ENCODE peak calls at places on chromosomes 11 and 22, in four cellular contexts. M, K, H and F are unnamed samples.

GRCh38 chr22:38397189-38398097 is 57.6 kb downstream of the KCNJ4 start:
- DNase-seq in M (peak), K (no peak), H (peak), F (peak)

GRCh38 chr22:46931414-46931813 is 169.0 kb downstream of the TBC1D22A start:
- DNase-seq in M (no peak), K (no peak), H (no peak), F (peak)

GRCh38 chr22:40757071-40757470 is 62.1 kb downstream of the SLC25A17 start:
- DNase-seq in M (no peak), K (peak), H (no peak), F (no peak)

GRCh38 chr22:38707346-38707745 is 1.6 kb downstream of the GTPBP1 start:
- DNase-seq in M (no peak), K (peak), H (no peak), F (peak)

GRCh38 chr22:38041760-38042584 is 15.2 kb upstream of the PICK1 start:
- DNase-seq in M (no peak), K (no peak), H (no peak), F (no peak)

GRCh38 chr11:63874511-63874910 is 35.6 kb downstream of the MARK2 start:
- DNase-seq in M (no peak), K (no peak), H (no peak), F (no peak)

GRCh38 chr22:50620861-50621490 is 7.0 kb downstream of the ARSA start:
- DNase-seq in M (no peak), K (no peak), H (no peak), F (no peak)

GRCh38 chr11:8717876-8718753 is 35.5 kb downstream of the RPL27A start:
- DNase-seq in M (no peak), K (peak), H (no peak), F (peak)

GRCh38 chr11:75422248-75423231 is 10.5 kb downstream of the KLHL35 start:
- DNase-seq in M (no peak), K (peak), H (no peak), F (no peak)

GRCh38 chr11:106461839-106462545 is 384.5 kb downstream of the AASDHPPT start:
- DNase-seq in M (no peak), K (no peak), H (no peak), F (peak)

GRCh38 chr22:23397618-23398567 is 182.2 kb downstream of the IGLL1 start:
- DNase-seq in M (no peak), K (no peak), H (no peak), F (no peak)

GRCh38 chr11:29634248-29634647 is 382.6 kb downstream of the KCNA4 start:
- DNase-seq in M (no peak), K (no peak), H (no peak), F (peak)

GRCh38 chr11:73710964-73711363 is 49.9 kb downstream of the RAB6A start:
- DNase-seq in M (no peak), K (no peak), H (no peak), F (no peak)

DNA sequence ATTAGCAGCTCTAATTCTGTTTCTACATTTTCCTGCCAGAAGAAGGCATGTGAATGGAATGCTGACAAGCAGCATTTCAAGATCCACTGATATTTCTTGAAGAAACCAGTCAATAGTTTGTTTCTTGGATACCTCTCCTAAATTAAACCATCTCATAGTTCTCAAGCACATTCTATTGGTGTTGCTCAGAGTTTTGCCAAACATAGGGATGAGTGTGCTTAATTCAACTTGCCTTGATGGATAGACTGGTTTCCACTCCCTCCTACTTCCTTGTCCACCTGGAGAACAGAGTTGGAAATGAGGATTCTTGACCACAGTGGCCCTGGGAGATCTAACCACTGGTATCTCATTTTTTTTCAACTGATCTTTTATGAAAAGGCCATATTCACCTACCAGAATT is 29.8 kb upstream of the DDX10 start:
- DNase-seq in M (no peak), K (peak), H (no peak), F (peak)
- H2BK120ac ChIP-seq in M (no peak), K (no peak), H (no peak), F (no peak)

GRCh38 chr11:111549869-111550203 is 9.3 kb downstream of the LAYN start:
- DNase-seq in M (no peak), K (no peak), H (no peak), F (no peak)
- H3K56ac ChIP-seq in M (no peak), K (no peak), H (no peak), F (no peak)

GRCh38 chr11:1303973-1304372 is 5.5 kb downstream of the TOLLIP start:
- DNase-seq in M (peak), K (no peak), H (no peak), F (no peak)

GRCh38 chr11:1306186-1307162 is 3.0 kb downstream of the TOLLIP start:
- DNase-seq in M (peak), K (no peak), H (no peak), F (no peak)

GRCh38 chr11:1305558-1306056 is 3.8 kb downstream of the TOLLIP start:
- DNase-seq in M (peak), K (no peak), H (no peak), F (no peak)

GRCh38 chr11:1304376-1304775 is 5.1 kb downstream of the TOLLIP start:
- DNase-seq in M (no peak), K (no peak), H (no peak), F (no peak)

DNA sequence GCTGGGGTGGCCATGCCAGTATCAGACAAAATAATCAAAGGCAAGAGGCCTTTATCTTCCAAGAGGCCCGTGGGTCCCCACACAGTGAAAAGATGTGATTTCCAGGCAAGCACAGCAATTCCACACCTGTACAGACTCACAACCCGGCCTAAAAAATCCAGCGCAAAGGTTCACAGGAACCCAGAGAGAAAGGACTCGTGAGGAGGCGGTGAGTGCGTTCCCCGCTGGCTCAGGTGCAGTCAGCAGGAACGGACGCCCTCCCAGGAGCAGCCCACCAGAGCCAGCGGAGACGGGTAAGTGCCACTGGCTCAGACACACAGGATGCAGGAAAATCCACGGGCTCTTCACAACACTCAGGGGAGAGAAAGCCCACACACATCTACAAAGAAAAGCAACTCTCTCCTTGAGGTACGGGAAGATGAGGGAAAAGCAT is 4.4 kb downstream of the TOLLIP start:
- DNase-seq in M (peak), K (no peak), H (no peak), F (no peak)
- H2BK120ac ChIP-seq in M (no peak), K (no peak), H (no peak), F (no peak)

GRCh38 chr22:22216450-22216959 is 28.1 kb upstream of the VPREB1 start:
- DNase-seq in M (no peak), K (no peak), H (no peak), F (no peak)

GRCh38 chr22:22214819-22215329 is 29.7 kb upstream of the VPREB1 start:
- DNase-seq in M (no peak), K (no peak), H (no peak), F (no peak)

GRCh38 chr22:22219140-22219996 is 25.2 kb upstream of the VPREB1 start:
- DNase-seq in M (no peak), K (no peak), H (no peak), F (no peak)

GRCh38 chr22:22215659-22216449 is 28.7 kb upstream of the VPREB1 start:
- DNase-seq in M (no peak), K (no peak), H (no peak), F (no peak)

GRCh38 chr22:22218302-22218701 is 26.3 kb upstream of the VPREB1 start:
- DNase-seq in M (no peak), K (no peak), H (no peak), F (no peak)
- H3K56ac ChIP-seq in M (no peak), K (no peak), H (no peak), F (no peak)

GRCh38 chr11:61919841-61920631 is 2.7 kb upstream of the RAB3IL1 start:
- DNase-seq in M (peak), K (no peak), H (no peak), F (peak)

GRCh38 chr11:61919113-61919840 is 1.9 kb upstream of the RAB3IL1 start:
- DNase-seq in M (no peak), K (no peak), H (no peak), F (no peak)

GRCh38 chr11:61918251-61919112 is 1.1 kb upstream of the RAB3IL1 start:
- DNase-seq in M (no peak), K (no peak), H (no peak), F (no peak)

GRCh38 chr11:61917043-61917356 is 366 bp downstream of the RAB3IL1 start:
- DNase-seq in M (no peak), K (no peak), H (no peak), F (no peak)

DNA sequence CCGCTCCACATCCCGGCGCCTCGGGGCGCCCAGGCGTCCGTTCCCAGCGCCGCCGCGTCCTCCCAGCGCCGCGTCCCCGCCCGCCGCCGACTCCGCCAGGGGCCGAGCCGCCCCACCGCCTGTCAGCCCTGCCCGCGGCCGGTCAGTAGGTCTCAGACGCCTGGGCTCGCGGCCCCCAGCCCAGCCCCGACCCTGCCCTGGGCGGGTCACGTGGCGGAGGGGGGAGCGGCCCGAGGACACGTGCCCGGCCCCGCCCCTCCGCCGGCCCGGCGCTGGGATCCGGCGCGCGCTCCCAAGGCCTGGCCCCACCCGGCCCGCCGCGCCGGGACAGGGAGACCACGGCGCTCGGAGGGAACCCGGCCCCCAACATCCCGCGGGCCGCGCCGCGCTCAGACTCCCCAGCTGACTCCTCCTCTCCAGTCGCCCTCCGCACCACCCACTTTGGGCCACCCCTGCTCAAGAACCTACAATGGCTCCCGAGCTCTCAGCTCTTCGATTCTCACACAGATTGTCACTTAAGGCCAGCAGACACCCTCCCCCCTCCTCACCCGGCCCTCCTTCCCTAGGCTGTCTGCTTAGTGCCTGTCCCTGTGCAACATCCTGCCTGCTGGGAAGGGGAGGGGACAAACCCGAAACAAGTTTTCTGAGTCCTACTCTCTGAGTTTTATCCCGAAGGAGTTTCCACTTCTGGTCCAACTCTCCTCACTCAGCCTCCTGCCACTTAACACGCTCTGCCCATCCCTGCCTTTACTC is at the start of gene RAB3IL1:
- DNase-seq in M (peak), K (no peak), H (no peak), F (peak)
- H2BK120ac ChIP-seq in M (no peak), K (peak), H (peak), F (no peak)

GRCh38 chr22:35821654-35822053 is 104.0 kb downstream of the APOL5 start:
- DNase-seq in M (no peak), K (no peak), H (no peak), F (peak)
- H3K56ac ChIP-seq in M (no peak), K (no peak), H (no peak), F (no peak)

GRCh38 chr11:65569973-65570918 is at the start of gene ZNRD2:
- DNase-seq in M (peak), K (peak), H (peak), F (peak)
- H2BK120ac ChIP-seq in M (no peak), K (peak), H (no peak), F (no peak)

DNA sequence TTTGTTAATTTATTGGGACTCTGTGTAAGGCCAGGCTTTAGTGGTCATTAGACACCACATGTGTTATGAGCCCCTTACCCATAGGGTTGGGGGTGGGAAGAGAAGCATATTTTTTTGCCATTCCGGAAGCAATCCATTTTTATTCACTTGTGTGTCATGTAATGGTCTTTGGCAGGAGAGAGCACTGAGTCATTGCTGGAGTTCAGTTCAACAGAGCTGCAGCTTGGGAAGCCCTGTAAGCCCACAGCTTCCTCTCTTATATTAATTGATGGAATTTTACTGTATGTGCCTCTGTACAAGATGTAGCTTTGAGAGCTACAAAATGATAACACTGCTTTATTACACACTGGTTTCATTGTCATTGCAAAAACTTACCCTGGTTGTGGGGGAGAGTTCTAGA is 177.3 kb upstream of the SORL1-AS1 start:
- DNase-seq in M (no peak), K (peak), H (no peak), F (no peak)
- H3K56ac ChIP-seq in M (no peak), K (peak), H (no peak), F (no peak)